ENCODE peak calls at places on chromosome 3, in eight cellular contexts. B, Q, C, U, I, K, D and J are unnamed samples. For H3K27me3, the result is how much of the 10 kb centered on the place peaks cover.

GRCh38 chr3:151430821-151431484 is 29.9 kb downstream of the IGSF10 start:
- DNase-seq in B (no peak), Q (no peak), C (no peak), U (no peak), I (no peak), K (no peak), D (no peak), J (no peak)

GRCh38 chr3:32865364-32865763 is 47.6 kb downstream of the TRIM71 start:
- DNase-seq in B (no peak), Q (no peak), C (no peak), U (no peak), I (no peak), K (no peak), D (no peak), J (no peak)

GRCh38 chr3:144470646-144471045 is 499.0 kb downstream of the DIPK2A start:
- DNase-seq in B (no peak), Q (no peak), C (no peak), U (no peak), I (no peak), K (no peak), D (no peak), J (no peak)

GRCh38 chr3:159620873-159621272 is 367.8 kb upstream of the IL12A start:
- DNase-seq in B (no peak), Q (no peak), C (no peak), U (no peak), I (peak), K (peak), D (no peak), J (no peak)

GRCh38 chr3:87147562-87147961 is 79.5 kb upstream of the CHMP2B start:
- DNase-seq in B (no peak), Q (no peak), C (no peak), U (no peak), I (no peak), K (no peak), D (no peak), J (no peak)

GRCh38 chr3:3665546-3665945 is 133.7 kb upstream of the LRRN1 start:
- DNase-seq in B (no peak), Q (no peak), C (no peak), U (no peak), I (no peak), K (no peak), D (no peak), J (no peak)

GRCh38 chr3:23096041-23096440 is 107.1 kb upstream of the UBE2E2 start:
- DNase-seq in B (no peak), Q (peak), C (no peak), U (no peak), I (no peak), K (no peak), D (no peak), J (no peak)

GRCh38 chr3:17500618-17501017 is 241.8 kb downstream of the TBC1D5 start:
- DNase-seq in B (no peak), Q (no peak), C (no peak), U (no peak), I (no peak), K (peak), D (no peak), J (no peak)

GRCh38 chr3:4898454-4899313 is 80.6 kb upstream of the BHLHE40 start:
- DNase-seq in B (no peak), Q (no peak), C (peak), U (no peak), I (no peak), K (peak), D (no peak), J (no peak)

GRCh38 chr3:28241221-28242160 is at the start of gene CMC1:
- DNase-seq in B (peak), Q (peak), C (peak), U (peak), I (peak), K (peak), D (peak), J (peak)
- TF ChIP-seq POLR2AphosphoS5 in B (peak), Q (peak), C (peak), U (peak), I (peak), K (peak), D (peak), J (peak)

DNA sequence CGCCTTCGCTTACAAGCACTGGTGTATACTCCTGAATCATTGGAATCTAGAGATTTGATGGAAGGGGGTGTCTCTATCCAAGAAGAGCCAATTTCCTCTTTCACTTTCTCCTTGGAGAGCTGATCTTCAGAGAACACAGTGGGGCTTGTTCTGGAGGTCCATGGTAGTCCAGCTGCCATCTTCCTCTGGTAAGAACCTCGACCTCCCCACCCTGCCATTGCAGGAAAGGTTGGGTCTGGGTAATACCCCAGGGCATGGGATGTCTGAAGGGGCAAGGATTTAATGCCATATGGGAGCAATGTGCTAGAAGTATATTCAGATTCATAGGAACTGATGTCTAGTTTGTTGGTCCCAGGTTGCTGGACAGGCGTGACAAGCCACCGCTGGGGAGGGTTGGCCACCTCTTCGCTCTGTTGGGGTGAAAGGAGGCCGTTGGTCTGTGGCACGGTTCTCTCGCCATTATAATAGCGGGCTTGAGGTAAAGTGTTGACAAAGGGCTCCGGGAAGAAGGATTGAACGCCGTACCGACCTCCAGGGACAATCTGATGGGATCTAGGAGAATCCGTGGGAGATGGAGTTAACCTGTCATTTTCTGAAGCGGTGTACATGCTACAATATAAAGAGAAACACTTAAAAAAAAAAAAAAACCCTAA is 4.8 kb downstream of the EOMES start:
- DNase-seq in B (no peak), Q (peak), C (no peak), U (no peak), I (no peak), K (no peak), D (no peak), J (no peak)
- H3K27me3 ChIP-seq in B (half or more), Q (half or more), C (under half), U (under half), I (under half), K (under half), D (half or more), J (half or more)

DNA sequence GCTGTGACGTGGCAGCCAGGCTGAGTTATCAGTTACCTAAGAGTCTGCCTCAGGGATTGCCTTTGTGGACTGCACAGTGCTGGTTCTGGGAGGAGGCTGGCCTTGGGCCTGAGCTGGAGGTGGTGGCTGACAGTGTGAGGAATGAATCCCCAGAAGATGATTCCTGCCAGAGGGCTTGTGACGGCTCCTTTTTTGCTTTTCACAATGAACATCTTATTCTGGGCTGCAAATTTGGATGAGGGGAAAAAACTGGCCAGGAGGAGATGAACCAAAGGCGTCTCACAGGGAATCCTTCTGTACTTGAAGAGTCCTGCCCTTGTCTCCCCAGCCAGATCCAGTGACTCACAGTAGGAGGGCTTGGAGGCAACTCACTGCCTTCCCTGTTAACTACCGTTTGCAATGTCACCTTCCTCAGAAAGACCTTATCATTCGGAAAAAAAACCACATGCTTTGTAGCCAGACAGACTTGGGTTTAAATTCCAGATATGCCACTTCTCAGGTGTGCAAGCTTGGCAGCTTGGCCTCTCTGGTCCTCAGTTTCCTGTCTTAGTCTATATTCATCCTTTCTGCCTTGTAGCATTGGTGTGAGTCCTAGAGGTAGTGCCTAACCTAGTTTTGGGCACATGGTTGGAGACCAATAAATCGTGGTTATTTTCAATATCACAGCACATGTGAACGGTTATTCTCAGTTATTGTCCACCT is 19.1 kb downstream of the ST6GAL1 start:
- DNase-seq in B (no peak), Q (no peak), C (peak), U (no peak), I (no peak), K (no peak), D (no peak), J (no peak)
- TF ChIP-seq POLR2AphosphoS5 in B (no peak), Q (no peak), C (peak), U (no peak), I (no peak), K (no peak), D (no peak), J (no peak)

DNA sequence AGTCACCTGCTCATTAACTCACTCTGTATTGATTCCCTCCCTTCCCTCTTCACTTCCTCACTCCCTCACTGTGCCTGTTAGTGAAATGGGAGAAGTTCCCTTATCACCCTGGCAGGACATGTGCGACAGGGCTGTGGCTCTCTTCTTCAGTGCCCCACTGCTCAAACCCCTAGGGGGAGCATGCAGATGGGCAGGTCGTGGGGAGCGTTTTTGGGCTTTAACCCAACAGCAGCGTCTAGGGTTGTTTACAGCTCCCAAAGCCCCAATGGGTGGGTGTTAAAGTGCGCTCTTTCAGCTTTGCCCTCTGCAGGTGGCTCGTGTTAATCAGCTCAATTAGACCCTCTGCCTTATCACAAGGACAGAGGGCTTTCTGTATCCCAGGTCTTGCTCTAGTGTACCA is 447.8 kb upstream of the PROK2 start:
- DNase-seq in B (no peak), Q (peak), C (no peak), U (no peak), I (no peak), K (no peak), D (no peak), J (no peak)
- H3K27me3 ChIP-seq in B (under half), Q (under half), C (under half), U (under half), I (under half), K (half or more), D (under half), J (under half)

GRCh38 chr3:24881239-24881638 is 386.6 kb upstream of the THRB start:
- DNase-seq in B (no peak), Q (no peak), C (no peak), U (no peak), I (no peak), K (no peak), D (no peak), J (no peak)
- TF ChIP-seq POLR2AphosphoS5 in B (no peak), Q (no peak), C (no peak), U (no peak), I (no peak), K (no peak), D (no peak), J (no peak)

GRCh38 chr3:15171096-15171495 is 35.0 kb upstream of the CAPN7 start:
- DNase-seq in B (no peak), Q (no peak), C (no peak), U (no peak), I (no peak), K (no peak), D (no peak), J (no peak)

GRCh38 chr3:15175590-15175989 is 30.5 kb upstream of the CAPN7 start:
- DNase-seq in B (no peak), Q (no peak), C (no peak), U (no peak), I (no peak), K (no peak), D (no peak), J (no peak)

GRCh38 chr3:15174953-15175352 is 31.1 kb upstream of the CAPN7 start:
- DNase-seq in B (no peak), Q (no peak), C (no peak), U (no peak), I (no peak), K (no peak), D (no peak), J (no peak)

DNA sequence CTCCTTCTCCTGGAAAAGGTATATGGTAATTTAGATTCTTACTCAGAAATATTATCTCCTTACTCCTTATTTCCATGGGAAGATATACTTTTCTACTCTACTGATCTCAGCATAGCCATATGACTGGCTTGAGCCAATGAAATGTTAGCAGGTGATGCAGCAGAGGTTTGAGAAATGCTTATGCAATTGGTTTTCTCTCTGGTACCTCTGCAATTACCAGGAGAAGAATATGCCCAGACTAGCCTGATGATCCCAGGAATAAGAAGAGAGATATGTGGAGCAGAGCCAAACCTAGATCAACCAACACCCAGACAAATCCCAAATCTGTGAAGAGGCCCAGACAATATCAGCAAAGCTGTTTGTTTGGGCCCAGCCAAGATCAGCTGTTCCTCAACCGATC is 33.2 kb upstream of the CAPN7 start:
- DNase-seq in B (no peak), Q (no peak), C (no peak), U (no peak), I (no peak), K (no peak), D (no peak), J (no peak)
- H3K27me3 ChIP-seq in B (under half), Q (under half), C (under half), U (under half), I (under half), K (under half), D (under half), J (under half)

GRCh38 chr3:177816667-177817208 is 619.5 kb upstream of the TBL1XR1 start:
- DNase-seq in B (no peak), Q (no peak), C (no peak), U (no peak), I (peak), K (peak), D (no peak), J (no peak)
- TF ChIP-seq POLR2AphosphoS5 in B (no peak), Q (no peak), C (no peak), U (no peak), I (no peak), K (peak), D (no peak), J (no peak)